ENCODE peak calls at places on chromosomes 3 and 15, in ten cellular contexts. R is IMR-90, D is fibroblast of the aortic adventitia, W is astrocyte of the spinal cord, T is cardiac fibroblast, N is endothelial cell, J is PC-3, O is fibroblast of pulmonary artery, L is AG09309, S is HFF-Myc. C is an unnamed sample.

GRCh38 chr3:190425833-190426232 is 23.9 kb downstream of the TMEM207 start:
- DNase-seq in D (no peak), J (no peak), W (no peak), R (no peak), S (no peak), T (no peak), O (no peak), L (no peak), N (no peak), C (no peak)

GRCh38 chr3:10551821-10552630 is 46.6 kb upstream of the ATP2B2 start:
- DNase-seq in W (peak), J (peak), T (no peak), N (no peak), R (peak), D (no peak), L (peak), O (no peak), S (no peak), C (no peak)

GRCh38 chr15:78216276-78217229 is 17.8 kb downstream of the ACSBG1 start:
- DNase-seq in L (no peak), T (no peak), D (peak), S (no peak), O (no peak), R (no peak), N (no peak), W (no peak), J (peak), C (no peak)

GRCh38 chr3:146078031-146078430 is 83.0 kb downstream of the PLOD2 start:
- DNase-seq in W (no peak), N (no peak), S (no peak), L (no peak), R (peak), T (peak), O (no peak), D (no peak), J (peak), C (no peak)

GRCh38 chr3:194294199-194294887 is 56.8 kb downstream of the CPN2 start:
- DNase-seq in J (no peak), S (no peak), N (no peak), W (no peak), L (no peak), D (no peak), T (no peak), O (no peak), R (no peak), C (no peak)

GRCh38 chr15:38275951-38276350 is 23.3 kb downstream of the SPRED1 start:
- DNase-seq in L (no peak), S (no peak), W (no peak), T (peak), O (peak), D (peak), R (peak), N (no peak), J (peak), C (no peak)

GRCh38 chr3:51794202-51794601 is 15.2 kb upstream of the IQCF6 start:
- DNase-seq in D (no peak), L (no peak), W (no peak), T (no peak), S (no peak), R (no peak), N (no peak), J (no peak), O (no peak), C (no peak)

GRCh38 chr15:99826146-99826745 is 93.0 kb upstream of the LYSMD4 start:
- DNase-seq in D (no peak), J (no peak), W (no peak), L (no peak), R (no peak), T (no peak), N (no peak), S (no peak), O (no peak), C (no peak)

GRCh38 chr3:142225885-142226215 is 465 bp upstream of the GK5 start:
- DNase-seq in R (no peak), J (no peak), T (no peak), S (no peak), O (no peak), W (no peak), L (no peak), D (no peak), N (no peak), C (no peak)

GRCh38 chr15:82966671-82967071 is 14.2 kb upstream of the HOMER2 start:
- DNase-seq in L (no peak), T (no peak), D (no peak), S (no peak), J (no peak), W (no peak), O (no peak), R (no peak), N (no peak), C (no peak)

GRCh38 chr3:113498221-113499005 is 16.5 kb downstream of the SPICE1 start:
- DNase-seq in D (peak), L (no peak), S (no peak), T (peak), R (peak), W (peak), J (peak), O (peak), N (no peak), C (peak)

GRCh38 chr3:183443395-183444132 is 15.1 kb upstream of the MCF2L2 start:
- DNase-seq in T (no peak), O (no peak), S (no peak), L (no peak), N (no peak), D (no peak), W (no peak), R (no peak), J (no peak), C (no peak)

DNA sequence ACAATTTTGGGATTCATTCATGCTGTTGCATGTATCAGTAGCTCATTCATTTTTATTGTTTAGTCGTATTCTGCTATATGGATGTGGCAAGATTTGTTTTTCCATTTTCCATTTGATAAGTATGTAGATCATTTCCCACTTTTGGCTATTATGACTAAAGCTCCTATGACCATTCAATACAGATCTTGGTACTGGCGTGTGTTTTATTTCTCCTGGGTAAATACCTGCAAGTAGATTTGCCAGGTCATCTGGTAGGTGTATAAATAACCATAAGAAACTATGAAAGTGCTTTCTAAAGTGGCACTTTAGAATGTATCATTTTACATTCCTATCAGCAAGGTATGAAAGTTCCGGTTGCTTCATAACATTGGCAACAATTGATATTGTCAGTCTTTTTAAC is 124.6 kb downstream of the TNIK start:
- DNase-seq in S (no peak), J (no peak), L (no peak), O (no peak), R (no peak), D (no peak), T (no peak), N (no peak), W (no peak), C (no peak)
- TF ChIP-seq CTCF in S (no peak), J (no peak), L (no peak), O (no peak), R (no peak), D (no peak), T (no peak), N (no peak), W (no peak), C (no peak)

GRCh38 chr3:46162975-46163550 is 45.0 kb downstream of the CCR1 start:
- DNase-seq in O (no peak), S (no peak), T (no peak), N (no peak), D (no peak), R (no peak), L (no peak), W (no peak), J (peak), C (no peak)
- TF ChIP-seq CTCF in O (no peak), S (no peak), T (peak), N (no peak), D (no peak), R (no peak), L (no peak), W (no peak), J (peak), C (no peak)

GRCh38 chr3:53675942-53676341 is 170.3 kb downstream of the CHDH start:
- DNase-seq in S (no peak), J (no peak), T (no peak), R (no peak), W (no peak), D (no peak), O (no peak), L (no peak), N (no peak), C (no peak)

GRCh38 chr3:53675022-53675697 is 171.1 kb downstream of the CHDH start:
- DNase-seq in T (no peak), O (no peak), R (no peak), L (no peak), S (no peak), J (no peak), W (no peak), D (no peak), N (no peak), C (no peak)

GRCh38 chr3:53680026-53680425 is 166.2 kb downstream of the CHDH start:
- DNase-seq in D (no peak), T (peak), R (peak), S (no peak), O (peak), J (no peak), N (no peak), L (no peak), W (peak), C (no peak)

GRCh38 chr3:53674582-53674981 is 171.6 kb downstream of the CHDH start:
- DNase-seq in S (no peak), D (no peak), R (no peak), J (no peak), L (no peak), T (no peak), W (no peak), O (no peak), N (no peak), C (no peak)

DNA sequence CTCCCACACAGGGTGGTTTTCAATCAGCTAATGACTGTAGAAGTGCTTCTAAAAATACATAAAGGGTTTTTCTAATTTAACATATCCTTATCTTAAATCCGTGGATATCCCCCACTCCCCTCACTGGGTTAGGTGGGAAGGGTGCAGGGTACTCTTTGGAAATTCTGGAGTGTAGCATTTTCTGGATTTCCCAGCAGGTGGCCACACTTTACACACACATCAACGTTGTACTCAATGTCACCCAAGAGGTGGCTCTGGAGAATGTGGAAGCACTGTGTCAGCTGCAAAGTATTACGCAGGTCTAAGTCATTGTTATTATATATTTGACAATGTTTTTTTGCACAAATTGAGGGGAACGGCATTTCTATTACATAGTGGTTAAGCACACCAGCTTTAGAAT is 168.8 kb downstream of the CHDH start:
- DNase-seq in W (no peak), T (no peak), D (peak), R (no peak), N (no peak), J (peak), S (no peak), O (no peak), L (no peak), C (no peak)
- TF ChIP-seq CTCF in W (no peak), T (no peak), D (peak), R (no peak), N (peak), J (peak), S (no peak), O (no peak), L (peak), C (peak)

GRCh38 chr15:45647828-45648227 is 13.0 kb downstream of the SQOR start:
- DNase-seq in J (no peak), R (no peak), D (no peak), L (no peak), N (no peak), S (no peak), O (no peak), T (no peak), W (no peak), C (no peak)
- TF ChIP-seq CTCF in J (no peak), R (no peak), D (no peak), L (no peak), N (no peak), S (no peak), O (no peak), T (no peak), W (no peak), C (no peak)

GRCh38 chr15:30030350-30030749 is 52.4 kb upstream of the GOLGA8J start:
- DNase-seq in R (no peak), S (no peak), N (no peak), J (peak), D (no peak), O (peak), L (no peak), T (peak), W (no peak), C (no peak)
- TF ChIP-seq CTCF in R (peak), S (no peak), N (no peak), J (peak), D (no peak), O (no peak), L (peak), T (no peak), W (no peak), C (no peak)

GRCh38 chr3:160828880-160829279 is 72.8 kb downstream of the PPM1L start:
- DNase-seq in T (no peak), L (no peak), O (no peak), R (no peak), N (no peak), W (no peak), D (no peak), J (no peak), S (no peak), C (no peak)
- TF ChIP-seq CTCF in T (no peak), L (no peak), O (no peak), R (no peak), N (no peak), W (no peak), D (no peak), J (no peak), S (no peak), C (no peak)

GRCh38 chr15:29452881-29453731 is 183.5 kb upstream of the NSMCE3 start:
- DNase-seq in O (peak), L (no peak), J (peak), W (no peak), T (no peak), N (peak), D (no peak), R (no peak), S (no peak), C (no peak)

GRCh38 chr15:29449136-29449535 is 179.5 kb upstream of the NSMCE3 start:
- DNase-seq in T (peak), R (no peak), W (peak), D (no peak), J (peak), S (no peak), N (peak), L (no peak), O (peak), C (no peak)

GRCh38 chr15:29454506-29454905 is 184.9 kb upstream of the NSMCE3 start:
- DNase-seq in O (no peak), D (peak), J (no peak), L (no peak), R (no peak), S (no peak), N (no peak), W (peak), T (no peak), C (no peak)

GRCh38 chr15:29448320-29448719 is 178.7 kb upstream of the NSMCE3 start:
- DNase-seq in D (no peak), S (no peak), W (no peak), L (no peak), R (no peak), T (no peak), N (no peak), O (no peak), J (no peak), C (no peak)

GRCh38 chr15:29451201-29451781 is 181.7 kb upstream of the NSMCE3 start:
- DNase-seq in R (no peak), W (no peak), T (no peak), J (peak), N (peak), L (no peak), O (no peak), D (no peak), S (no peak), C (no peak)
- TF ChIP-seq CTCF in R (no peak), W (peak), T (no peak), J (peak), N (no peak), L (no peak), O (no peak), D (no peak), S (no peak), C (no peak)

DNA sequence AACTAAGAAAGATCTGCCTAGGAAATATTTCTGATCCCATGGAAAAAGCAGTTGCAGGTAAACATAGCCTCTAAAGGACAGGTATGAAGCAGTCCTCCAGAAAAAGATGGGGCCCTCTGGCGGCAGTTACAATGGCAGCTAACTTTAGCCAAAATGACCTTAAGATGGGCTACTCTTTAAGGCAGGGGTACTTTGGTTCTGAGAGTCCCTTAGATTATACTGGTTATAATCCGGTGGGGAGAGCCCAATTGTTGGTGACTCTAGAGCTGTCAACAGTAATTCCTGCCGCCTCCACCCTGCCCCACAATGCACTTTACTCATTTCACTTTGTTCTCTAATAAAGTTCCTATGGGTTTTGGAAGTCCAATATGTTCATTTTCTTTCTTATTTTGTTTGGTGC is 412.8 kb upstream of the WNT5A start:
- DNase-seq in N (peak), D (peak), J (peak), T (no peak), L (no peak), O (no peak), R (no peak), W (no peak), S (no peak), C (no peak)
- TF ChIP-seq CTCF in N (peak), D (peak), J (peak), T (peak), L (peak), O (peak), R (peak), W (peak), S (no peak), C (peak)